ENCODE peak calls at places on chromosomes 12 and 14, in eight cellular contexts. One of them, this sample, is unnamed.

GRCh38 chr14:101791919-101792572 is 30.5 kb downstream of the PPP2R5C start:
- DNase-seq in tibial artery: no peak
- DNase-seq in SK-N-SH: no peak
- DNase-seq in tibial nerve: no peak
- DNase-seq in HL-60: peak; percentile 26
- DNase-seq in AG04450: peak; percentile 27
- DNase-seq in PC-3: peak; percentile 68
- DNase-seq in aorta: no peak
- DNase-seq in this sample: no peak

GRCh38 chr12:112595415-112595814 is 176.7 kb downstream of the PTPN11 start:
- DNase-seq in tibial artery: no peak
- DNase-seq in SK-N-SH: no peak
- DNase-seq in tibial nerve: no peak
- DNase-seq in HL-60: no peak
- DNase-seq in AG04450: no peak
- DNase-seq in PC-3: no peak
- DNase-seq in aorta: no peak
- DNase-seq in this sample: no peak

GRCh38 chr12:19964549-19964948 is 403.8 kb upstream of the PDE3A start:
- DNase-seq in tibial artery: no peak
- DNase-seq in SK-N-SH: no peak
- DNase-seq in tibial nerve: no peak
- DNase-seq in HL-60: no peak
- DNase-seq in AG04450: no peak
- DNase-seq in PC-3: no peak
- DNase-seq in aorta: no peak
- DNase-seq in this sample: no peak

GRCh38 chr12:7241404-7242005 is 52.0 kb downstream of the PEX5 start:
- DNase-seq in tibial artery: no peak
- DNase-seq in SK-N-SH: no peak
- DNase-seq in tibial nerve: no peak
- DNase-seq in HL-60: no peak
- DNase-seq in AG04450: no peak
- DNase-seq in PC-3: peak; percentile 37
- DNase-seq in aorta: no peak
- DNase-seq in this sample: peak; percentile 39

GRCh38 chr14:50943261-50943942 is 881 bp downstream of the PYGL start:
- DNase-seq in tibial artery: peak; percentile 77
- DNase-seq in SK-N-SH: no peak
- DNase-seq in tibial nerve: peak; percentile 48
- DNase-seq in HL-60: no peak
- DNase-seq in AG04450: no peak
- DNase-seq in PC-3: peak; percentile 68
- DNase-seq in aorta: peak; percentile 74
- DNase-seq in this sample: no peak

GRCh38 chr12:53113951-53114350 is 10.7 kb downstream of the SOAT2 start:
- DNase-seq in tibial artery: no peak
- DNase-seq in SK-N-SH: no peak
- DNase-seq in tibial nerve: no peak
- DNase-seq in HL-60: no peak
- DNase-seq in AG04450: no peak
- DNase-seq in PC-3: no peak
- DNase-seq in aorta: no peak
- DNase-seq in this sample: no peak

GRCh38 chr14:77579760-77580159 is 36.7 kb downstream of the SPTLC2 start:
- DNase-seq in tibial artery: no peak
- DNase-seq in SK-N-SH: no peak
- DNase-seq in tibial nerve: no peak
- DNase-seq in HL-60: no peak
- DNase-seq in AG04450: no peak
- DNase-seq in PC-3: no peak
- DNase-seq in aorta: no peak
- DNase-seq in this sample: no peak

GRCh38 chr12:89470741-89471504 is 53.7 kb downstream of the GALNT4 start:
- DNase-seq in tibial artery: no peak
- DNase-seq in SK-N-SH: peak; percentile 29
- DNase-seq in tibial nerve: no peak
- DNase-seq in HL-60: peak; percentile 34
- DNase-seq in AG04450: no peak
- DNase-seq in PC-3: peak; percentile 80
- DNase-seq in aorta: no peak
- DNase-seq in this sample: no peak

GRCh38 chr12:74415633-74416032 is 122.0 kb upstream of the ATXN7L3B start:
- DNase-seq in tibial artery: no peak
- DNase-seq in SK-N-SH: peak; percentile 10
- DNase-seq in tibial nerve: no peak
- DNase-seq in HL-60: peak; percentile 5
- DNase-seq in AG04450: no peak
- DNase-seq in PC-3: peak; percentile 61
- DNase-seq in aorta: no peak
- DNase-seq in this sample: no peak

GRCh38 chr14:99459491-99460100 is 21.1 kb downstream of the SETD3 start:
- DNase-seq in tibial artery: no peak
- DNase-seq in SK-N-SH: no peak
- DNase-seq in tibial nerve: no peak
- DNase-seq in HL-60: no peak
- DNase-seq in AG04450: no peak
- DNase-seq in PC-3: no peak
- DNase-seq in aorta: no peak
- DNase-seq in this sample: no peak

GRCh38 chr12:34399631-34400422 is 377.5 kb downstream of the ALG10 start:
- DNase-seq in tibial artery: peak; percentile 9
- DNase-seq in SK-N-SH: peak; percentile 2
- DNase-seq in tibial nerve: no peak
- DNase-seq in HL-60: no peak
- DNase-seq in AG04450: no peak
- DNase-seq in PC-3: no peak
- DNase-seq in aorta: peak; percentile 28
- DNase-seq in this sample: no peak

GRCh38 chr12:80946591-80946990 is 8.9 kb upstream of the LIN7A start:
- DNase-seq in tibial artery: no peak
- DNase-seq in SK-N-SH: no peak
- DNase-seq in tibial nerve: no peak
- DNase-seq in HL-60: no peak
- DNase-seq in AG04450: no peak
- DNase-seq in PC-3: peak; percentile 16
- DNase-seq in aorta: no peak
- DNase-seq in this sample: no peak

GRCh38 chr14:61730756-61731373 is 31.4 kb upstream of the SNAPC1 start:
- DNase-seq in tibial artery: no peak
- DNase-seq in SK-N-SH: no peak
- DNase-seq in tibial nerve: peak; percentile 31
- DNase-seq in HL-60: no peak
- DNase-seq in AG04450: no peak
- DNase-seq in PC-3: peak; percentile 68
- DNase-seq in aorta: no peak
- DNase-seq in this sample: no peak

GRCh38 chr12:67482751-67483661 is 165.5 kb upstream of the DYRK2 start:
- DNase-seq in tibial artery: peak; percentile 75
- DNase-seq in SK-N-SH: peak; percentile 3
- DNase-seq in tibial nerve: peak; percentile 69
- DNase-seq in HL-60: peak; percentile 87
- DNase-seq in AG04450: peak; percentile 1
- DNase-seq in PC-3: peak; percentile 70
- DNase-seq in aorta: peak; percentile 86
- DNase-seq in this sample: peak; percentile 33

GRCh38 chr14:88380405-88380804 is 5.1 kb upstream of the SPATA7 start:
- DNase-seq in tibial artery: no peak
- DNase-seq in SK-N-SH: peak; percentile 22
- DNase-seq in tibial nerve: no peak
- DNase-seq in HL-60: no peak
- DNase-seq in AG04450: no peak
- DNase-seq in PC-3: peak; percentile 61
- DNase-seq in aorta: no peak
- DNase-seq in this sample: no peak

GRCh38 chr12:71755146-71755892 is 656 bp downstream of the RAB21 start:
- DNase-seq in tibial artery: peak; percentile 47
- DNase-seq in SK-N-SH: peak; percentile 18
- DNase-seq in tibial nerve: peak; percentile 13
- DNase-seq in HL-60: peak; percentile 46
- DNase-seq in AG04450: no peak
- DNase-seq in PC-3: peak; percentile 48
- DNase-seq in aorta: peak; percentile 62
- DNase-seq in this sample: peak; percentile 12

GRCh38 chr12:78062781-78063180 is 232.1 kb downstream of the NAV3 start:
- DNase-seq in tibial artery: no peak
- DNase-seq in SK-N-SH: no peak
- DNase-seq in tibial nerve: no peak
- DNase-seq in HL-60: peak; percentile 4
- DNase-seq in AG04450: peak; percentile 48
- DNase-seq in PC-3: peak; percentile 40
- DNase-seq in aorta: peak; percentile 42
- DNase-seq in this sample: peak; percentile 14

GRCh38 chr14:49849213-49849847 is 3.3 kb downstream of the NEMF start:
- DNase-seq in tibial artery: no peak
- DNase-seq in SK-N-SH: no peak
- DNase-seq in tibial nerve: no peak
- DNase-seq in HL-60: no peak
- DNase-seq in AG04450: no peak
- DNase-seq in PC-3: peak; percentile 89
- DNase-seq in aorta: no peak
- DNase-seq in this sample: no peak

GRCh38 chr12:49651855-49652254 is 28.5 kb downstream of the PRPF40B start:
- DNase-seq in tibial artery: no peak
- DNase-seq in SK-N-SH: no peak
- DNase-seq in tibial nerve: no peak
- DNase-seq in HL-60: no peak
- DNase-seq in AG04450: no peak
- DNase-seq in PC-3: no peak
- DNase-seq in aorta: no peak
- DNase-seq in this sample: no peak

GRCh38 chr12:30926243-30927209 is at the start of gene TSPAN11:
- DNase-seq in tibial artery: peak; percentile 35
- DNase-seq in SK-N-SH: peak; percentile 89
- DNase-seq in tibial nerve: peak; percentile 21
- DNase-seq in HL-60: no peak
- DNase-seq in AG04450: no peak
- DNase-seq in PC-3: no peak
- DNase-seq in aorta: no peak
- DNase-seq in this sample: no peak

GRCh38 chr12:68538722-68539614 is 71.7 kb upstream of the RAP1B start:
- DNase-seq in tibial artery: peak; percentile 55
- DNase-seq in SK-N-SH: no peak
- DNase-seq in tibial nerve: peak; percentile 57
- DNase-seq in HL-60: peak; percentile 63
- DNase-seq in AG04450: no peak
- DNase-seq in PC-3: no peak
- DNase-seq in aorta: peak; percentile 82
- DNase-seq in this sample: no peak

DNA sequence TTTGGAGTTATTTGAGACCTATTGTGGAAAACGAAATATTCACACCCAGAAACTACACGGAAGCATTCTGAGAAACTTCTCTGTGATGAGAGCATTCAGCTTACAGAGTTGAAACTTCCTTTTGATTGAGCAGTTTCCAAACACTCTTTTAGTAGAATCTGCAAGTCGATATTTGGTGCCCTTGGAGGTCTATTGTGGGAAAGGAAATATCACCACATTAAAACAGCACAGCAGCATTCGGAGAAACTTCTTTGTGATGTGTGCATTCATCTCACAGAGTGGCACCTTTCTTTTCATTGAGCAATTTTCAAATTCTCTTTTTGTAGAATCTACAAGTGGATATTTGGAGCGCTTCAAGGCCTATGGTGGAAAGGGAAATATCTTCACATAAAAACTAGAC is 595.7 kb upstream of the ALG10B start:
- DNase-seq in tibial artery: no peak
- DNase-seq in SK-N-SH: no peak
- DNase-seq in tibial nerve: no peak
- DNase-seq in HL-60: no peak
- DNase-seq in AG04450: no peak
- DNase-seq in PC-3: no peak
- DNase-seq in aorta: no peak
- DNase-seq in this sample: no peak
- H3K27ac ChIP-seq in tibial artery: no peak overlapping the region
- H3K27ac ChIP-seq in SK-N-SH: no peak overlapping the region
- H3K27ac ChIP-seq in tibial nerve: no peak overlapping the region
- H3K27ac ChIP-seq in HL-60: no peak overlapping the region
- H3K27ac ChIP-seq in AG04450: no peak overlapping the region
- H3K27ac ChIP-seq in PC-3: no peak overlapping the region
- H3K27ac ChIP-seq in aorta: no peak overlapping the region
- H3K27ac ChIP-seq in this sample: no peak overlapping the region

GRCh38 chr14:54440454-54440853 is 720 bp downstream of the CNIH1 start:
- DNase-seq in tibial artery: no peak
- DNase-seq in SK-N-SH: no peak
- DNase-seq in tibial nerve: no peak
- DNase-seq in HL-60: no peak
- DNase-seq in AG04450: no peak
- DNase-seq in PC-3: no peak
- DNase-seq in aorta: no peak
- DNase-seq in this sample: no peak
- H3K27ac ChIP-seq in tibial artery: peak overlapping the region; percentile 91
- H3K27ac ChIP-seq in SK-N-SH: peak overlapping the region; percentile 99
- H3K27ac ChIP-seq in tibial nerve: peak overlapping the region; percentile 86
- H3K27ac ChIP-seq in HL-60: peak overlapping the region; percentile 45
- H3K27ac ChIP-seq in AG04450: peak overlapping the region; percentile 61
- H3K27ac ChIP-seq in PC-3: peak overlapping the region; percentile 74
- H3K27ac ChIP-seq in aorta: peak overlapping the region; percentile 83
- H3K27ac ChIP-seq in this sample: peak overlapping the region; percentile 96

GRCh38 chr14:103391048-103391447 is 5.8 kb downstream of the MARK3 start:
- DNase-seq in tibial artery: no peak
- DNase-seq in SK-N-SH: peak; percentile 61
- DNase-seq in tibial nerve: peak; percentile 48
- DNase-seq in HL-60: peak; percentile 67
- DNase-seq in AG04450: peak; percentile 49
- DNase-seq in PC-3: peak; percentile 77
- DNase-seq in aorta: no peak
- DNase-seq in this sample: no peak
- H3K27ac ChIP-seq in tibial artery: no peak overlapping the region
- H3K27ac ChIP-seq in SK-N-SH: peak overlapping the region; percentile 17
- H3K27ac ChIP-seq in tibial nerve: no peak overlapping the region
- H3K27ac ChIP-seq in HL-60: no peak overlapping the region
- H3K27ac ChIP-seq in AG04450: no peak overlapping the region
- H3K27ac ChIP-seq in PC-3: no peak overlapping the region
- H3K27ac ChIP-seq in aorta: no peak overlapping the region
- H3K27ac ChIP-seq in this sample: peak overlapping the region; percentile 26

GRCh38 chr14:59705866-59706265 is 129.3 kb upstream of the CCDC175 start:
- DNase-seq in tibial artery: no peak
- DNase-seq in SK-N-SH: no peak
- DNase-seq in tibial nerve: no peak
- DNase-seq in HL-60: no peak
- DNase-seq in AG04450: no peak
- DNase-seq in PC-3: no peak
- DNase-seq in aorta: no peak
- DNase-seq in this sample: no peak

GRCh38 chr14:59704054-59704453 is 127.4 kb upstream of the CCDC175 start:
- DNase-seq in tibial artery: peak; percentile 83
- DNase-seq in SK-N-SH: no peak
- DNase-seq in tibial nerve: peak; percentile 26
- DNase-seq in HL-60: no peak
- DNase-seq in AG04450: no peak
- DNase-seq in PC-3: no peak
- DNase-seq in aorta: no peak
- DNase-seq in this sample: no peak

GRCh38 chr14:59705245-59705644 is 128.6 kb upstream of the CCDC175 start:
- DNase-seq in tibial artery: no peak
- DNase-seq in SK-N-SH: no peak
- DNase-seq in tibial nerve: no peak
- DNase-seq in HL-60: no peak
- DNase-seq in AG04450: no peak
- DNase-seq in PC-3: no peak
- DNase-seq in aorta: no peak
- DNase-seq in this sample: no peak

GRCh38 chr14:59711083-59711482 is 134.5 kb upstream of the CCDC175 start:
- DNase-seq in tibial artery: no peak
- DNase-seq in SK-N-SH: no peak
- DNase-seq in tibial nerve: no peak
- DNase-seq in HL-60: no peak
- DNase-seq in AG04450: no peak
- DNase-seq in PC-3: no peak
- DNase-seq in aorta: no peak
- DNase-seq in this sample: no peak

GRCh38 chr14:59707778-59708635 is 131.4 kb upstream of the CCDC175 start:
- DNase-seq in tibial artery: no peak
- DNase-seq in SK-N-SH: peak; percentile 19
- DNase-seq in tibial nerve: no peak
- DNase-seq in HL-60: no peak
- DNase-seq in AG04450: no peak
- DNase-seq in PC-3: peak; percentile 33
- DNase-seq in aorta: no peak
- DNase-seq in this sample: no peak
- H3K27ac ChIP-seq in tibial artery: peak overlapping the region; percentile 21
- H3K27ac ChIP-seq in SK-N-SH: no peak overlapping the region
- H3K27ac ChIP-seq in tibial nerve: no peak overlapping the region
- H3K27ac ChIP-seq in HL-60: no peak overlapping the region
- H3K27ac ChIP-seq in AG04450: no peak overlapping the region
- H3K27ac ChIP-seq in PC-3: no peak overlapping the region
- H3K27ac ChIP-seq in aorta: no peak overlapping the region
- H3K27ac ChIP-seq in this sample: no peak overlapping the region